ENCODE peak calls at places on chromosomes 2 and 18, in ten cellular contexts. One of them, this sample, is unnamed.

GRCh38 chr2:221924551-221924950 is 352.4 kb upstream of the EPHA4 start:
- DNase-seq in HFFc6: no peak
- DNase-seq in AG09309: no peak
- DNase-seq in kidney epithelial cell: no peak
- DNase-seq in progenitor cell of endocrine pancreas: no peak
- DNase-seq in cardiac muscle cell: no peak
- DNase-seq in fibroblast of the aortic adventitia: no peak
- DNase-seq in AG04450: no peak
- DNase-seq in A549: no peak
- DNase-seq in Calu3: no peak
- DNase-seq in this sample: no peak

GRCh38 chr18:54222922-54223567 is 1.4 kb downstream of the MBD2 start:
- DNase-seq in fibroblast of the aortic adventitia: peak
- DNase-seq in Calu3: peak
- DNase-seq in HFFc6: no peak
- DNase-seq in cardiac muscle cell: no peak
- DNase-seq in AG04450: no peak
- DNase-seq in A549: no peak
- DNase-seq in progenitor cell of endocrine pancreas: no peak
- DNase-seq in kidney epithelial cell: no peak
- DNase-seq in AG09309: no peak
- DNase-seq in this sample: peak

GRCh38 chr2:164898475-164898874 is 56.9 kb downstream of the SLC38A11 start:
- DNase-seq in progenitor cell of endocrine pancreas: no peak
- DNase-seq in AG04450: no peak
- DNase-seq in A549: peak
- DNase-seq in cardiac muscle cell: peak
- DNase-seq in fibroblast of the aortic adventitia: peak
- DNase-seq in Calu3: peak
- DNase-seq in kidney epithelial cell: no peak
- DNase-seq in HFFc6: peak
- DNase-seq in AG09309: peak
- DNase-seq in this sample: peak

GRCh38 chr18:23137093-23137640 is 1.9 kb downstream of the CABLES1 start:
- DNase-seq in AG04450: no peak
- DNase-seq in cardiac muscle cell: peak
- DNase-seq in kidney epithelial cell: no peak
- DNase-seq in HFFc6: no peak
- DNase-seq in AG09309: no peak
- DNase-seq in fibroblast of the aortic adventitia: peak
- DNase-seq in Calu3: no peak
- DNase-seq in progenitor cell of endocrine pancreas: no peak
- DNase-seq in A549: no peak
- DNase-seq in this sample: no peak

GRCh38 chr2:133525090-133525489 is 43.2 kb downstream of the NCKAP5 start:
- DNase-seq in cardiac muscle cell: no peak
- DNase-seq in Calu3: no peak
- DNase-seq in kidney epithelial cell: no peak
- DNase-seq in AG09309: no peak
- DNase-seq in fibroblast of the aortic adventitia: no peak
- DNase-seq in A549: no peak
- DNase-seq in progenitor cell of endocrine pancreas: no peak
- DNase-seq in AG04450: no peak
- DNase-seq in HFFc6: no peak
- DNase-seq in this sample: no peak

GRCh38 chr2:11356760-11357159 is 12.3 kb upstream of the ROCK2 start:
- DNase-seq in progenitor cell of endocrine pancreas: no peak
- DNase-seq in A549: no peak
- DNase-seq in HFFc6: no peak
- DNase-seq in AG04450: no peak
- DNase-seq in cardiac muscle cell: no peak
- DNase-seq in kidney epithelial cell: no peak
- DNase-seq in fibroblast of the aortic adventitia: no peak
- DNase-seq in AG09309: no peak
- DNase-seq in Calu3: no peak
- DNase-seq in this sample: no peak

GRCh38 chr18:13563390-13563805 is 163.0 kb downstream of the FAM210A start:
- DNase-seq in A549: no peak
- DNase-seq in HFFc6: no peak
- DNase-seq in AG04450: no peak
- DNase-seq in cardiac muscle cell: no peak
- DNase-seq in fibroblast of the aortic adventitia: no peak
- DNase-seq in Calu3: no peak
- DNase-seq in progenitor cell of endocrine pancreas: no peak
- DNase-seq in kidney epithelial cell: no peak
- DNase-seq in AG09309: no peak
- DNase-seq in this sample: peak

GRCh38 chr18:1663879-1664705 is 759.4 kb downstream of the ADCYAP1 start:
- DNase-seq in A549: peak
- DNase-seq in AG09309: no peak
- DNase-seq in cardiac muscle cell: peak
- DNase-seq in Calu3: peak
- DNase-seq in kidney epithelial cell: no peak
- DNase-seq in AG04450: no peak
- DNase-seq in HFFc6: no peak
- DNase-seq in fibroblast of the aortic adventitia: peak
- DNase-seq in progenitor cell of endocrine pancreas: peak
- DNase-seq in this sample: peak

GRCh38 chr2:10366601-10367270 is 64.0 kb downstream of the HPCAL1 start:
- DNase-seq in AG04450: no peak
- DNase-seq in A549: no peak
- DNase-seq in progenitor cell of endocrine pancreas: no peak
- DNase-seq in AG09309: no peak
- DNase-seq in cardiac muscle cell: no peak
- DNase-seq in HFFc6: no peak
- DNase-seq in fibroblast of the aortic adventitia: no peak
- DNase-seq in kidney epithelial cell: no peak
- DNase-seq in Calu3: no peak
- DNase-seq in this sample: no peak

GRCh38 chr2:48415765-48416515 is 114.0 kb upstream of the STON1 start:
- DNase-seq in cardiac muscle cell: peak
- DNase-seq in AG09309: no peak
- DNase-seq in kidney epithelial cell: no peak
- DNase-seq in fibroblast of the aortic adventitia: no peak
- DNase-seq in progenitor cell of endocrine pancreas: no peak
- DNase-seq in HFFc6: no peak
- DNase-seq in AG04450: no peak
- DNase-seq in A549: no peak
- DNase-seq in Calu3: no peak
- DNase-seq in this sample: no peak

GRCh38 chr2:108586116-108586515 is 51.8 kb downstream of the LIMS1 start:
- DNase-seq in AG09309: no peak
- DNase-seq in progenitor cell of endocrine pancreas: no peak
- DNase-seq in Calu3: no peak
- DNase-seq in fibroblast of the aortic adventitia: no peak
- DNase-seq in AG04450: no peak
- DNase-seq in cardiac muscle cell: no peak
- DNase-seq in HFFc6: peak
- DNase-seq in kidney epithelial cell: no peak
- DNase-seq in A549: no peak
- DNase-seq in this sample: peak

GRCh38 chr2:108588070-108588668 is 53.9 kb downstream of the LIMS1 start:
- DNase-seq in fibroblast of the aortic adventitia: peak
- DNase-seq in progenitor cell of endocrine pancreas: no peak
- DNase-seq in AG04450: no peak
- DNase-seq in A549: no peak
- DNase-seq in HFFc6: no peak
- DNase-seq in cardiac muscle cell: peak
- DNase-seq in AG09309: no peak
- DNase-seq in Calu3: no peak
- DNase-seq in kidney epithelial cell: no peak
- DNase-seq in this sample: no peak

GRCh38 chr2:108586631-108587030 is 52.4 kb downstream of the LIMS1 start:
- DNase-seq in AG09309: no peak
- DNase-seq in fibroblast of the aortic adventitia: no peak
- DNase-seq in HFFc6: no peak
- DNase-seq in Calu3: no peak
- DNase-seq in progenitor cell of endocrine pancreas: no peak
- DNase-seq in AG04450: no peak
- DNase-seq in kidney epithelial cell: no peak
- DNase-seq in cardiac muscle cell: no peak
- DNase-seq in A549: no peak
- DNase-seq in this sample: no peak

GRCh38 chr2:108589372-108589771 is 55.1 kb downstream of the LIMS1 start:
- DNase-seq in HFFc6: no peak
- DNase-seq in progenitor cell of endocrine pancreas: no peak
- DNase-seq in fibroblast of the aortic adventitia: no peak
- DNase-seq in Calu3: no peak
- DNase-seq in kidney epithelial cell: no peak
- DNase-seq in AG04450: no peak
- DNase-seq in AG09309: no peak
- DNase-seq in cardiac muscle cell: no peak
- DNase-seq in A549: no peak
- DNase-seq in this sample: no peak

DNA sequence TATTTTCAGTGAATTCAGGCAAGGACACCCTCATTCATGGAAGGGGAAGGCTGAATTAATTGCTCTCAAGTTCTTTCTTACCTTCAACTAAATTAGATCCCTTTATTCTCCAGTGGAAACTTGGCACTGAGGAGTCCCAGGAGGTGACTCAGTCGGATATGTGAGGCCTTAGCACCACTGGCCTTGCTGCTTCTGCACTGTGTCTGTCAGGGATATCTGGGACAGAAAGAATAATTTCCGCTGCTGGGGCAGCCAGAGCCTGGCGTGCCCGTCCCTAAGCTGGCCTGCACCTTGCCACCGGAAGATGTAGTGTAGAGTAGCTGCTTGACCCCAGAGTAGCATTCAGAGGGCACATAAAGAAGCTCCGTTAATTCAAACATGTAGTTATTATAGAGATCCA is 53.4 kb downstream of the LIMS1 start:
- DNase-seq in Calu3: peak
- DNase-seq in cardiac muscle cell: peak
- DNase-seq in kidney epithelial cell: no peak
- DNase-seq in progenitor cell of endocrine pancreas: no peak
- DNase-seq in AG04450: no peak
- DNase-seq in HFFc6: peak
- DNase-seq in fibroblast of the aortic adventitia: peak
- DNase-seq in AG09309: no peak
- DNase-seq in A549: no peak
- DNase-seq in this sample: peak
- TF ChIP-seq CTCF in Calu3: no peak
- TF ChIP-seq CTCF in cardiac muscle cell: no peak
- TF ChIP-seq CTCF in kidney epithelial cell: no peak
- TF ChIP-seq CTCF in progenitor cell of endocrine pancreas: no peak
- TF ChIP-seq CTCF in AG04450: no peak
- TF ChIP-seq CTCF in HFFc6: no peak
- TF ChIP-seq CTCF in fibroblast of the aortic adventitia: no peak
- TF ChIP-seq CTCF in AG09309: no peak
- TF ChIP-seq CTCF in A549: no peak
- TF ChIP-seq CTCF in this sample: no peak

GRCh38 chr2:45890094-45890646 is 238.7 kb downstream of the PRKCE start:
- DNase-seq in cardiac muscle cell: no peak
- DNase-seq in kidney epithelial cell: no peak
- DNase-seq in AG09309: no peak
- DNase-seq in AG04450: no peak
- DNase-seq in A549: no peak
- DNase-seq in progenitor cell of endocrine pancreas: no peak
- DNase-seq in HFFc6: no peak
- DNase-seq in fibroblast of the aortic adventitia: no peak
- DNase-seq in Calu3: no peak
- DNase-seq in this sample: no peak

GRCh38 chr2:45889620-45890019 is 238.1 kb downstream of the PRKCE start:
- DNase-seq in kidney epithelial cell: no peak
- DNase-seq in progenitor cell of endocrine pancreas: no peak
- DNase-seq in cardiac muscle cell: no peak
- DNase-seq in fibroblast of the aortic adventitia: no peak
- DNase-seq in AG09309: no peak
- DNase-seq in AG04450: no peak
- DNase-seq in HFFc6: no peak
- DNase-seq in A549: no peak
- DNase-seq in Calu3: no peak
- DNase-seq in this sample: no peak

GRCh38 chr2:45888167-45888566 is 236.7 kb downstream of the PRKCE start:
- DNase-seq in AG04450: peak
- DNase-seq in A549: no peak
- DNase-seq in cardiac muscle cell: peak
- DNase-seq in fibroblast of the aortic adventitia: peak
- DNase-seq in HFFc6: peak
- DNase-seq in Calu3: no peak
- DNase-seq in progenitor cell of endocrine pancreas: no peak
- DNase-seq in AG09309: no peak
- DNase-seq in kidney epithelial cell: no peak
- DNase-seq in this sample: peak

GRCh38 chr2:45888641-45889040 is 237.2 kb downstream of the PRKCE start:
- DNase-seq in fibroblast of the aortic adventitia: no peak
- DNase-seq in AG04450: no peak
- DNase-seq in progenitor cell of endocrine pancreas: no peak
- DNase-seq in Calu3: no peak
- DNase-seq in kidney epithelial cell: no peak
- DNase-seq in AG09309: no peak
- DNase-seq in cardiac muscle cell: no peak
- DNase-seq in HFFc6: no peak
- DNase-seq in A549: no peak
- DNase-seq in this sample: no peak

GRCh38 chr2:45889053-45889452 is 237.6 kb downstream of the PRKCE start:
- DNase-seq in A549: no peak
- DNase-seq in progenitor cell of endocrine pancreas: no peak
- DNase-seq in AG09309: no peak
- DNase-seq in Calu3: no peak
- DNase-seq in kidney epithelial cell: no peak
- DNase-seq in HFFc6: no peak
- DNase-seq in fibroblast of the aortic adventitia: no peak
- DNase-seq in AG04450: no peak
- DNase-seq in cardiac muscle cell: peak
- DNase-seq in this sample: no peak
- TF ChIP-seq CTCF in A549: no peak
- TF ChIP-seq CTCF in progenitor cell of endocrine pancreas: no peak
- TF ChIP-seq CTCF in AG09309: no peak
- TF ChIP-seq CTCF in Calu3: no peak
- TF ChIP-seq CTCF in kidney epithelial cell: peak
- TF ChIP-seq CTCF in HFFc6: no peak
- TF ChIP-seq CTCF in fibroblast of the aortic adventitia: peak
- TF ChIP-seq CTCF in AG04450: peak
- TF ChIP-seq CTCF in cardiac muscle cell: no peak
- TF ChIP-seq CTCF in this sample: peak

DNA sequence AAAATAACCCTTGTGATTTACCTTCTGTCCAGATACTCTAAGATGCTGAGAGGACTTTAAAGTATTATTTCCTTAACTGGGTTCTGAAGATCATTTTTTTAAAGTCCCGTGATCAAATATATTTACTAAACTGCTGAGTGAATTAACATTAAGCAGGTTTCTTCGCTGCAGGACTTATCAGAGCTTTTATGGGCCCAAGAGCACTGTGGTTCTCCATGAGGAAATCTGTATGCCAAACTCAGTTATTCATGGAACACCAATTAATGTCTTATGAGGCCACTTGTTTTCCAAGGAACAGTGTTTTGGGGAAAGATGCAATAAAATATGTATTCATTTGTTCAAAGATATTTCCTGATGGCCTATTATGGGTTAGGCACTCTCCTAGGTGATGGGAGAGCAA is 80.1 kb upstream of the ATG16L1 start:
- DNase-seq in progenitor cell of endocrine pancreas: no peak
- DNase-seq in kidney epithelial cell: no peak
- DNase-seq in HFFc6: no peak
- DNase-seq in AG09309: no peak
- DNase-seq in A549: no peak
- DNase-seq in AG04450: no peak
- DNase-seq in cardiac muscle cell: no peak
- DNase-seq in fibroblast of the aortic adventitia: no peak
- DNase-seq in Calu3: no peak
- DNase-seq in this sample: no peak
- TF ChIP-seq CTCF in progenitor cell of endocrine pancreas: no peak
- TF ChIP-seq CTCF in kidney epithelial cell: no peak
- TF ChIP-seq CTCF in HFFc6: no peak
- TF ChIP-seq CTCF in AG09309: no peak
- TF ChIP-seq CTCF in A549: no peak
- TF ChIP-seq CTCF in AG04450: no peak
- TF ChIP-seq CTCF in cardiac muscle cell: no peak
- TF ChIP-seq CTCF in fibroblast of the aortic adventitia: no peak
- TF ChIP-seq CTCF in Calu3: no peak
- TF ChIP-seq CTCF in this sample: no peak

GRCh38 chr2:152555048-152555447 is 162.2 kb downstream of the PRPF40A start:
- DNase-seq in fibroblast of the aortic adventitia: peak
- DNase-seq in A549: no peak
- DNase-seq in progenitor cell of endocrine pancreas: no peak
- DNase-seq in kidney epithelial cell: no peak
- DNase-seq in cardiac muscle cell: peak
- DNase-seq in HFFc6: no peak
- DNase-seq in AG04450: no peak
- DNase-seq in Calu3: no peak
- DNase-seq in AG09309: no peak
- DNase-seq in this sample: no peak
- TF ChIP-seq CTCF in fibroblast of the aortic adventitia: peak
- TF ChIP-seq CTCF in A549: peak
- TF ChIP-seq CTCF in progenitor cell of endocrine pancreas: peak
- TF ChIP-seq CTCF in kidney epithelial cell: no peak
- TF ChIP-seq CTCF in cardiac muscle cell: peak
- TF ChIP-seq CTCF in HFFc6: peak
- TF ChIP-seq CTCF in AG04450: peak
- TF ChIP-seq CTCF in Calu3: no peak
- TF ChIP-seq CTCF in AG09309: peak
- TF ChIP-seq CTCF in this sample: no peak

This sample was measured in epithelial cell of esophagus.